ENCODE peak calls at places on chromosomes 13 and 19, in seven cellular contexts. One of them, this sample, is unnamed.

GRCh38 chr13:76967031-76967430 is 18.7 kb downstream of the ACOD1 start:
- DNase-seq in AG04450: no peak
- DNase-seq in thoracic aorta: no peak
- DNase-seq in right lobe of liver: no peak
- DNase-seq in ovary: no peak
- DNase-seq in astrocyte of the spinal cord: no peak
- DNase-seq in tibial nerve: no peak
- DNase-seq in this sample: peak

GRCh38 chr13:43269037-43269476 is 245.7 kb downstream of the DNAJC15 start:
- DNase-seq in thoracic aorta: no peak
- DNase-seq in tibial nerve: no peak
- DNase-seq in ovary: no peak
- DNase-seq in AG04450: peak
- DNase-seq in right lobe of liver: no peak
- DNase-seq in astrocyte of the spinal cord: peak
- DNase-seq in this sample: peak

GRCh38 chr19:43625918-43626579 is 6.6 kb upstream of the ZNF428 start:
- DNase-seq in ovary: no peak
- DNase-seq in astrocyte of the spinal cord: no peak
- DNase-seq in tibial nerve: no peak
- DNase-seq in AG04450: no peak
- DNase-seq in right lobe of liver: no peak
- DNase-seq in thoracic aorta: no peak
- DNase-seq in this sample: no peak

GRCh38 chr19:34676697-34677385 is at the start of gene SCGB2B2:
- DNase-seq in AG04450: no peak
- DNase-seq in thoracic aorta: no peak
- DNase-seq in right lobe of liver: no peak
- DNase-seq in ovary: peak
- DNase-seq in tibial nerve: peak
- DNase-seq in astrocyte of the spinal cord: no peak
- DNase-seq in this sample: no peak

GRCh38 chr19:28977826-28978225 is 235.1 kb downstream of the UQCRFS1 start:
- DNase-seq in astrocyte of the spinal cord: no peak
- DNase-seq in tibial nerve: no peak
- DNase-seq in right lobe of liver: no peak
- DNase-seq in ovary: no peak
- DNase-seq in AG04450: no peak
- DNase-seq in thoracic aorta: no peak
- DNase-seq in this sample: no peak

GRCh38 chr19:46287585-46287984 is 9.3 kb upstream of the HIF3A start:
- DNase-seq in tibial nerve: no peak
- DNase-seq in ovary: no peak
- DNase-seq in astrocyte of the spinal cord: no peak
- DNase-seq in right lobe of liver: no peak
- DNase-seq in thoracic aorta: no peak
- DNase-seq in AG04450: no peak
- DNase-seq in this sample: no peak

GRCh38 chr13:35599385-35599784 is 122.9 kb upstream of the MAB21L1 start:
- DNase-seq in right lobe of liver: no peak
- DNase-seq in thoracic aorta: no peak
- DNase-seq in ovary: no peak
- DNase-seq in tibial nerve: no peak
- DNase-seq in astrocyte of the spinal cord: no peak
- DNase-seq in AG04450: no peak
- DNase-seq in this sample: no peak

GRCh38 chr19:12453495-12453894 is 12.7 kb upstream of the ZNF443 start:
- DNase-seq in ovary: no peak
- DNase-seq in thoracic aorta: no peak
- DNase-seq in astrocyte of the spinal cord: no peak
- DNase-seq in right lobe of liver: no peak
- DNase-seq in tibial nerve: no peak
- DNase-seq in AG04450: no peak
- DNase-seq in this sample: peak

GRCh38 chr19:46206176-46206575 is 23.4 kb upstream of the IGFL1 start:
- DNase-seq in tibial nerve: no peak
- DNase-seq in ovary: no peak
- DNase-seq in AG04450: no peak
- DNase-seq in thoracic aorta: no peak
- DNase-seq in astrocyte of the spinal cord: no peak
- DNase-seq in right lobe of liver: no peak
- DNase-seq in this sample: no peak

GRCh38 chr13:39835253-39835652 is 179.8 kb downstream of the COG6 start:
- DNase-seq in thoracic aorta: no peak
- DNase-seq in right lobe of liver: no peak
- DNase-seq in AG04450: no peak
- DNase-seq in ovary: no peak
- DNase-seq in tibial nerve: no peak
- DNase-seq in astrocyte of the spinal cord: peak
- DNase-seq in this sample: no peak

GRCh38 chr19:3346677-3347353 is 19.6 kb upstream of the NFIC start:
- DNase-seq in right lobe of liver: peak
- DNase-seq in AG04450: no peak
- DNase-seq in astrocyte of the spinal cord: no peak
- DNase-seq in tibial nerve: peak
- DNase-seq in ovary: peak
- DNase-seq in thoracic aorta: no peak
- DNase-seq in this sample: no peak

GRCh38 chr19:54035215-54036178 is 28.2 kb downstream of the VSTM1 start:
- DNase-seq in tibial nerve: no peak
- DNase-seq in ovary: no peak
- DNase-seq in AG04450: peak
- DNase-seq in thoracic aorta: no peak
- DNase-seq in right lobe of liver: no peak
- DNase-seq in astrocyte of the spinal cord: peak
- DNase-seq in this sample: no peak

GRCh38 chr19:850221-850978 is 1.7 kb upstream of the ELANE start:
- DNase-seq in thoracic aorta: peak
- DNase-seq in astrocyte of the spinal cord: peak
- DNase-seq in right lobe of liver: peak
- DNase-seq in ovary: peak
- DNase-seq in AG04450: peak
- DNase-seq in tibial nerve: peak
- DNase-seq in this sample: peak

GRCh38 chr19:3478409-3479176 is 1.7 kb downstream of the SMIM24 start:
- DNase-seq in AG04450: no peak
- DNase-seq in ovary: no peak
- DNase-seq in astrocyte of the spinal cord: no peak
- DNase-seq in right lobe of liver: no peak
- DNase-seq in thoracic aorta: no peak
- DNase-seq in tibial nerve: no peak
- DNase-seq in this sample: no peak

GRCh38 chr19:33226550-33227241 is 1.0 kb upstream of the SLC7A10 start:
- DNase-seq in thoracic aorta: no peak
- DNase-seq in ovary: no peak
- DNase-seq in tibial nerve: no peak
- DNase-seq in AG04450: no peak
- DNase-seq in astrocyte of the spinal cord: no peak
- DNase-seq in right lobe of liver: no peak
- DNase-seq in this sample: no peak

GRCh38 chr19:14979136-14979497 is 547 bp downstream of the SLC1A6 start:
- DNase-seq in tibial nerve: no peak
- DNase-seq in astrocyte of the spinal cord: no peak
- DNase-seq in thoracic aorta: no peak
- DNase-seq in ovary: no peak
- DNase-seq in right lobe of liver: no peak
- DNase-seq in AG04450: no peak
- DNase-seq in this sample: no peak
- H3K4me3 ChIP-seq in tibial nerve: no peak
- H3K4me3 ChIP-seq in astrocyte of the spinal cord: no peak
- H3K4me3 ChIP-seq in thoracic aorta: no peak
- H3K4me3 ChIP-seq in ovary: no peak
- H3K4me3 ChIP-seq in right lobe of liver: no peak
- H3K4me3 ChIP-seq in AG04450: no peak
- H3K4me3 ChIP-seq in this sample: no peak

GRCh38 chr19:56080669-56081401 is 40.3 kb downstream of the ZNF787 start:
- DNase-seq in astrocyte of the spinal cord: peak
- DNase-seq in right lobe of liver: peak
- DNase-seq in AG04450: peak
- DNase-seq in ovary: peak
- DNase-seq in tibial nerve: peak
- DNase-seq in thoracic aorta: no peak
- DNase-seq in this sample: peak
- TF ChIP-seq CTCF in astrocyte of the spinal cord: peak
- TF ChIP-seq CTCF in right lobe of liver: peak
- TF ChIP-seq CTCF in AG04450: peak
- TF ChIP-seq CTCF in ovary: no peak
- TF ChIP-seq CTCF in tibial nerve: peak
- TF ChIP-seq CTCF in thoracic aorta: peak
- TF ChIP-seq CTCF in this sample: no peak

GRCh38 chr19:10104130-10104513 is 1.6 kb upstream of the ANGPTL6 start:
- DNase-seq in ovary: no peak
- DNase-seq in thoracic aorta: no peak
- DNase-seq in astrocyte of the spinal cord: no peak
- DNase-seq in tibial nerve: no peak
- DNase-seq in AG04450: no peak
- DNase-seq in right lobe of liver: no peak
- DNase-seq in this sample: no peak

GRCh38 chr19:10102787-10103236 is 334 bp upstream of the ANGPTL6 start:
- DNase-seq in tibial nerve: no peak
- DNase-seq in ovary: no peak
- DNase-seq in astrocyte of the spinal cord: no peak
- DNase-seq in thoracic aorta: no peak
- DNase-seq in AG04450: no peak
- DNase-seq in right lobe of liver: no peak
- DNase-seq in this sample: no peak

GRCh38 chr19:10106100-10106936 is at the start of gene PPAN:
- DNase-seq in right lobe of liver: peak
- DNase-seq in ovary: peak
- DNase-seq in thoracic aorta: peak
- DNase-seq in astrocyte of the spinal cord: peak
- DNase-seq in tibial nerve: peak
- DNase-seq in AG04450: peak
- DNase-seq in this sample: peak

GRCh38 chr19:10105241-10106099 is 692 bp upstream of the PPAN start:
- DNase-seq in astrocyte of the spinal cord: no peak
- DNase-seq in right lobe of liver: no peak
- DNase-seq in ovary: no peak
- DNase-seq in thoracic aorta: no peak
- DNase-seq in tibial nerve: no peak
- DNase-seq in AG04450: no peak
- DNase-seq in this sample: no peak

DNA sequence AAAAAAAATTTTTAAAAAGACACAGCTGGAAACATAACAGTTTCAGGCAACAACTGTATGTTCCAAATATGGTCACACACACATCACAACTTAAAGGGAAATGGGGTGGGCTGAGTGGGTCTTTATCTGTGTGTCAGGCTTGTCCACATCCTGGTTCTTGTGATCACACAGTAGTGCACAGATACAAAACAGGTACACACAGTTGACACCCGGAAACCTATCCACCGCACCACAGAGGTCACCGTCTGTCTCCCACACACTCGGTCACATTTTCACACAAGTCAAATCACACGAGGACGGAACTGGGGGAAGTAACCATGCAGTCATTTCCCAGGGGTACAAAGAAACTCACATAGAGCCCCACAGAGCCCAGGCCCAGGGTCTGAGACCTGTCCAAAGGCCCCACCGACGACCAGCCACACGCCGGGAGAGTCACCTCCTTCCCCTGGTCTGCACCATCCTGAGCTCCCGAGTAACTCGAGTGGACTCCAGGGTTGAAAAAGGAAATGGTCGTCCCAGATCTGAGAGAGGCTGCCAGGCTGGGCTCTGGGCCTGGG is 1.4 kb upstream of the PPAN start:
- DNase-seq in astrocyte of the spinal cord: no peak
- DNase-seq in thoracic aorta: no peak
- DNase-seq in AG04450: no peak
- DNase-seq in ovary: no peak
- DNase-seq in tibial nerve: no peak
- DNase-seq in right lobe of liver: no peak
- DNase-seq in this sample: no peak
- H3K4me3 ChIP-seq in astrocyte of the spinal cord: no peak
- H3K4me3 ChIP-seq in thoracic aorta: no peak
- H3K4me3 ChIP-seq in AG04450: no peak
- H3K4me3 ChIP-seq in ovary: no peak
- H3K4me3 ChIP-seq in tibial nerve: no peak
- H3K4me3 ChIP-seq in right lobe of liver: no peak
- H3K4me3 ChIP-seq in this sample: no peak

GRCh38 chr19:16627928-16628182 is 149 bp downstream of the MED26 start:
- DNase-seq in AG04450: no peak
- DNase-seq in thoracic aorta: no peak
- DNase-seq in tibial nerve: no peak
- DNase-seq in ovary: no peak
- DNase-seq in astrocyte of the spinal cord: no peak
- DNase-seq in right lobe of liver: no peak
- DNase-seq in this sample: no peak

GRCh38 chr19:16627194-16627927 is 643 bp downstream of the MED26 start:
- DNase-seq in thoracic aorta: no peak
- DNase-seq in astrocyte of the spinal cord: no peak
- DNase-seq in AG04450: no peak
- DNase-seq in tibial nerve: no peak
- DNase-seq in ovary: peak
- DNase-seq in right lobe of liver: peak
- DNase-seq in this sample: no peak

GRCh38 chr19:16626796-16627193 is 1.2 kb downstream of the MED26 start:
- DNase-seq in thoracic aorta: no peak
- DNase-seq in astrocyte of the spinal cord: no peak
- DNase-seq in right lobe of liver: no peak
- DNase-seq in ovary: no peak
- DNase-seq in AG04450: no peak
- DNase-seq in tibial nerve: no peak
- DNase-seq in this sample: no peak

GRCh38 chr19:16628984-16629691 is 1.1 kb upstream of the MED26 start:
- DNase-seq in AG04450: peak
- DNase-seq in thoracic aorta: no peak
- DNase-seq in ovary: peak
- DNase-seq in right lobe of liver: peak
- DNase-seq in tibial nerve: no peak
- DNase-seq in astrocyte of the spinal cord: peak
- DNase-seq in this sample: peak

DNA sequence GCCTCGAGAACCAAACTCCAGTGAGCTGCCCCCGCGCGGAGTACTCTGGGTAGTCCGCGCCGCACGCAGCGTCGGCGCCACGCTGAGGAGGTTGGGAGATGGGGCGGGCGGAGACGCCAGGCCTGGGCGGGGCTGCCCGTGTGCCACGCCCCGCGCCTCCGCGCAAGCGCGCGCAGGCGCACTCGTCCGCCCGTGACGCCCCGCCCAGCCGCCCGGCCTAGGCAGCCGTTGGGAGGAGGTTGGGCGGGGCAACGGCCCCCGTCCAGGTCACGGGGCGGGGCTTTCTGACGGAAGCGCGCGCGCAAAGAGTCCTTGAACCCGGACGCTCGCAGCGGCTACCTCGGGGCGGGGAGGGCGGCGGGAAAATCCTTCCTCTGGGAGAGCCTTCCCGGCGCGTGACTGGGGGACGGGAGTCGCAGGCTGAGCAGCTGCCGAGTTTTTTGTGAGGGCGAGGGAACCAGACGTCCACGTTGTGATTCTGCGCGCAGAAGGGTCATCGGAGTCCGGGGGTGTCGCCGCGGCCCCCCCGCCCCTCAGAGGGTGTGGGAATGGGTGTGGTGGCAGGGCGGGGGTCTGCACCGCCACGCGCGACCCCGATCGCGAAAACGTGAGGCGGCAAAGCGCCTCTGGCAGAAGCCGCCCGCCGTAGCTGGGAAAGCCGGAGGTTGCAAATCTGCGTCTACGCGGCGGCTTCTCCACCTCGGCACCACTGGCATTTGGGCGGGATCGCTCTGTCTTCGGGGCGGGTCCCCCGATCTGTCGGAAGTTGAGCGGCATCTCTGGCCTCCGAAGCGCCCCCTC is at the start of gene MED26:
- DNase-seq in tibial nerve: peak
- DNase-seq in thoracic aorta: peak
- DNase-seq in right lobe of liver: peak
- DNase-seq in ovary: peak
- DNase-seq in astrocyte of the spinal cord: peak
- DNase-seq in AG04450: peak
- DNase-seq in this sample: peak
- TF ChIP-seq CTCF in tibial nerve: peak
- TF ChIP-seq CTCF in thoracic aorta: no peak
- TF ChIP-seq CTCF in right lobe of liver: no peak
- TF ChIP-seq CTCF in ovary: peak
- TF ChIP-seq CTCF in astrocyte of the spinal cord: no peak
- TF ChIP-seq CTCF in AG04450: no peak
- TF ChIP-seq CTCF in this sample: no peak

This sample was measured in Caco-2.